ENCODE peak calls at places on chromosomes 12 and 14, in seven cellular contexts. M, I, G, E, N, U and T are unnamed samples.

GRCh38 chr12:4107911-4108697 is 165.5 kb upstream of the CCND2 start:
- DNase-seq in M (no peak), I (no peak), G (no peak), E (no peak), N (no peak), U (peak), T (no peak)

GRCh38 chr14:52155656-52156213 is 86.9 kb upstream of the NID2 start:
- DNase-seq in M (no peak), I (no peak), G (no peak), E (no peak), N (no peak), U (no peak), T (no peak)

GRCh38 chr12:19844224-19844623 is 404.9 kb downstream of the AEBP2 start:
- DNase-seq in M (no peak), I (no peak), G (no peak), E (no peak), N (no peak), U (no peak), T (no peak)

GRCh38 chr12:49465132-49465531 is 73.7 kb upstream of the KCNH3 start:
- DNase-seq in M (no peak), I (no peak), G (no peak), E (no peak), N (no peak), U (no peak), T (no peak)

GRCh38 chr12:30166416-30166815 is 382.7 kb upstream of the TMTC1 start:
- DNase-seq in M (no peak), I (no peak), G (no peak), E (no peak), N (no peak), U (no peak), T (no peak)

GRCh38 chr14:67987596-67987995 is 168.0 kb downstream of the RAD51B start:
- DNase-seq in M (no peak), I (no peak), G (no peak), E (no peak), N (no peak), U (no peak), T (no peak)

GRCh38 chr14:81594012-81594411 is 60.4 kb upstream of the SEL1L start:
- DNase-seq in M (no peak), I (peak), G (no peak), E (no peak), N (no peak), U (no peak), T (no peak)

GRCh38 chr12:17992002-17992656 is 97.9 kb downstream of the RERGL start:
- DNase-seq in M (no peak), I (peak), G (peak), E (peak), N (peak), U (no peak), T (peak)

GRCh38 chr14:97177635-97178034 is 380.5 kb downstream of the VRK1 start:
- DNase-seq in M (no peak), I (no peak), G (peak), E (no peak), N (no peak), U (no peak), T (no peak)

GRCh38 chr14:68282479-68283377 is 463.1 kb downstream of the RAD51B start:
- DNase-seq in M (no peak), I (peak), G (peak), E (no peak), N (no peak), U (no peak), T (no peak)

GRCh38 chr14:69755784-69756183 is 11.2 kb upstream of the SRSF5 start:
- DNase-seq in M (no peak), I (peak), G (no peak), E (no peak), N (no peak), U (no peak), T (no peak)

GRCh38 chr14:25351269-25351668 is 301.3 kb upstream of the STXBP6 start:
- DNase-seq in M (no peak), I (no peak), G (no peak), E (no peak), N (no peak), U (no peak), T (no peak)

GRCh38 chr12:80353254-80353653 is 90.8 kb upstream of the PTPRQ start:
- DNase-seq in M (no peak), I (peak), G (no peak), E (no peak), N (no peak), U (no peak), T (no peak)

GRCh38 chr12:63098851-63099250 is 52.1 kb downstream of the AVPR1A start:
- DNase-seq in M (no peak), I (peak), G (no peak), E (no peak), N (no peak), U (no peak), T (no peak)

GRCh38 chr12:70854871-70855578 is 65.5 kb downstream of the PTPRR start:
- DNase-seq in M (no peak), I (no peak), G (no peak), E (no peak), N (no peak), U (no peak), T (no peak)

GRCh38 chr12:113071427-113072112 is 15.0 kb downstream of the DTX1 start:
- DNase-seq in M (no peak), I (peak), G (no peak), E (no peak), N (no peak), U (no peak), T (no peak)

GRCh38 chr14:60482743-60483142 is 3.1 kb downstream of the C14orf39 start:
- DNase-seq in M (no peak), I (peak), G (no peak), E (no peak), N (no peak), U (no peak), T (no peak)

GRCh38 chr12:92059976-92060375 is 85.7 kb downstream of the BTG1 start:
- DNase-seq in M (no peak), I (no peak), G (no peak), E (no peak), N (no peak), U (no peak), T (no peak)

GRCh38 chr12:806116-806805 is 53.9 kb downstream of the WNK1 start:
- DNase-seq in M (no peak), I (peak), G (no peak), E (no peak), N (no peak), U (no peak), T (no peak)

GRCh38 chr14:23371865-23372264 is 744 bp upstream of the IL25 start:
- DNase-seq in M (no peak), I (no peak), G (no peak), E (no peak), N (no peak), U (no peak), T (no peak)

GRCh38 chr14:94768521-94769412 is 1.1 kb downstream of the GSC start:
- DNase-seq in M (no peak), I (no peak), G (no peak), E (no peak), N (no peak), U (peak), T (no peak)

GRCh38 chr12:94615284-94616216 is 34.8 kb downstream of the TMCC3 start:
- DNase-seq in M (no peak), I (peak), G (no peak), E (no peak), N (no peak), U (no peak), T (no peak)

GRCh38 chr12:63915105-63915830 is 70.8 kb downstream of the SRGAP1 start:
- DNase-seq in M (no peak), I (no peak), G (no peak), E (no peak), N (no peak), U (no peak), T (no peak)

GRCh38 chr14:100155049-100155621 is 4.3 kb downstream of the DEGS2 start:
- DNase-seq in M (no peak), I (peak), G (no peak), E (peak), N (peak), U (peak), T (no peak)

GRCh38 chr12:124927325-124928094 is 13.1 kb upstream of the UBC start:
- DNase-seq in M (peak), I (peak), G (peak), E (peak), N (peak), U (peak), T (no peak)

GRCh38 chr14:89349196-89350008 is 67.6 kb downstream of the FOXN3 start:
- DNase-seq in M (no peak), I (no peak), G (no peak), E (no peak), N (peak), U (no peak), T (no peak)

DNA sequence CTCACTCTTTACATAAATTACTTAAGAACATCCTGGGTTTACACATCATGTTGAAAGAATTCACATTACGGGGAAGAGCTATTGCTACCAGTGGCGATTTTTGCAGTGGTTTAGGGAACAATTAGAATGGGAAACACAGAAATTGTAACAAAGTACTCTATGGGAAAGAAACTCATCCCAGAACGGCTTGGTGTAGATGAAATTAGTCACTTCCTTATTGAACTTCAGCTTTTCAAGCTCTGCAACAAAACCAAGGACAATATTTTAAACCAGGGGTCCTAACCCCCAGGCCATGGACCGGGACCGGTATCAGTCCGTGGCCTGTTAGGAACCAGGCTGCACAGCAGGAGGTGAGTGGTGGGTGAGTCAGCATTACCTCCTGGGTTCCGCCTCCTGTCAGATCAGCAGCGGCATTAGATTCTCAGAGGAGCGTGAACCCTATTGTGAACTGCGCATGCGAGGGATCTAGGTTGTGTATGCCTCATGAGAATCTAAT is 32.3 kb upstream of the FICD start:
- DNase-seq in M (no peak), I (no peak), G (no peak), E (peak), N (no peak), U (no peak), T (no peak)
- TF ChIP-seq TAF1 in M (no peak), I (no peak), G (no peak), E (no peak), N (no peak), U (no peak), T (no peak)

GRCh38 chr12:14612895-14613294 is 45.2 kb upstream of the PLBD1 start:
- DNase-seq in M (no peak), I (no peak), G (no peak), E (no peak), N (no peak), U (no peak), T (no peak)
- TF ChIP-seq TAF1 in M (no peak), I (no peak), G (no peak), E (no peak), N (no peak), U (no peak), T (no peak)

DNA sequence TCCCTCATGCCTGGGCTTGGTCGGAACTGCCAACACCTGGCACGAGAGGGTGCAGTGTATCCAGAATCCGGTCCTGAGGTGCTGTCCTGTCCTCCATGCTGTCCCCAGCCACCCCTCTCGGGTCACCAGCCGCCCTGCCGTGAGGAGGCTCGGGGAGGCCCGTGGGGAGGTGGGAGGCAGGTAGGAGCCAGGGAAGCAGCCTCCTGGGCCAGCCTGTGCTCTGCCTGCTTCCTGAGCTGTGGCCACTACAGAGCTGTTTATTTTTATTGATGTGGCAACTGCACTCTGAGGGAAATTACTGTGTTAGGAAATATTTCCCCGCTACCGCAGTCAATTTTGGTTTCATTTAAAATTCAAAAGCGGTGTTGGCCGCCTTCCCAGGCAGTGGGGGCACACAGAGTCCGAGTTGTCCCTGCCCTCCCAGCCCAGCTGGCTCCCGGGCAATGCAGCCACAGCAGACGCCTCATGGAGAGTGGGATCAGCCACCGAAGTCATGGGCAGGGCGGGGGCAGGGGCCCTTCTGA is 18.3 kb downstream of the NOC4L start:
- DNase-seq in M (no peak), I (no peak), G (no peak), E (no peak), N (peak), U (no peak), T (no peak)
- TF ChIP-seq TAF1 in M (no peak), I (no peak), G (no peak), E (no peak), N (no peak), U (no peak), T (no peak)

GRCh38 chr14:102020058-102020971 is 55.9 kb downstream of the DYNC1H1 start:
- DNase-seq in M (no peak), I (no peak), G (no peak), E (no peak), N (no peak), U (no peak), T (no peak)
- TF ChIP-seq TAF1 in M (no peak), I (no peak), G (no peak), E (no peak), N (no peak), U (no peak), T (no peak)

GRCh38 chr12:9951026-9951652 is 19.0 kb upstream of the CLEC2A start:
- DNase-seq in M (no peak), I (no peak), G (peak), E (no peak), N (no peak), U (no peak), T (no peak)
- TF ChIP-seq TAF1 in M (no peak), I (no peak), G (no peak), E (no peak), N (no peak), U (no peak), T (no peak)

DNA sequence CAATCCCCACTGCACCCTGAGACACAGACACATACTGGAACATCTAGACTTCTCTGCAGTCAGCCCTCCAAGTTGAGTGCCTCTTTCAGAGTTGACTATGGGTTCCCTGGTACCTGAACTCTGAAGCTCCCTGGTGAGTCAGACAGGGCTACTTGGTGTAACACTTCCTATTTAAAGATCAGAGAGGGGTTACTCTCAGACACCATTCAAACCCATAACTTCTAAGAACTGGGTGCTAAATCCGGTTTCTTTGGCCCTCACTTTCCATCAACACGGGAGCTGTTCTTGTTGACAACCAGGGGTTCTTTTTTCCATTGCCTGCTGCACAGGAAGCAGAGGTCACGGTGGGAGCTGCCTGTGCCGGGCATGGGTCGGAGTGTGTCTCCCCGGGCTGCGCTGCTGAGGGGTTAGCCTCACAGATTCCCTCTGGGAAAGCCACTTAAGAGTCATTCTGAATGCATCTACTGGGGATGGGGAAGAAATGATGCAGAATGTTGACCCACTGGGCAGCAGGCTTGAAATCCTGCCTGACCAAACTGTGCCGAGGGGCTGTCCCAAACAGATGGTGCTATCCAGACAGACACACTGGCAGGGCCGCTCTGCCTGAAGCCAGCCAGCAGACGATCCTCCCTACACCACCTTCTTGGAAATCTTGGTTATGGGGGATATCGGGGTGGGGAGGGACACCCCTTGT is 74.1 kb downstream of the PITPNM2 start:
- DNase-seq in M (no peak), I (no peak), G (no peak), E (no peak), N (peak), U (no peak), T (peak)
- TF ChIP-seq TAF1 in M (no peak), I (no peak), G (no peak), E (no peak), N (no peak), U (no peak), T (no peak)

GRCh38 chr14:74507085-74507484 is 13.5 kb downstream of the ISCA2 start:
- DNase-seq in M (no peak), I (no peak), G (no peak), E (no peak), N (no peak), U (no peak), T (no peak)
- TF ChIP-seq TAF1 in M (no peak), I (no peak), G (no peak), E (no peak), N (no peak), U (no peak), T (no peak)